ENCODE peak calls at places on chromosomes 16 and 17, in four cellular contexts. G, P, X and L are unnamed samples.

GRCh38 chr16:55475919-55476318 is 3.1 kb upstream of the MMP2 start:
- DNase-seq in G (no peak), P (no peak), X (no peak), L (no peak)

GRCh38 chr17:49076575-49077384 is 55.8 kb upstream of the B4GALNT2 start:
- DNase-seq in G (peak), P (peak), X (peak), L (no peak)

GRCh38 chr17:3724373-3725077 is 822 bp downstream of the HASPIN start:
- DNase-seq in G (no peak), P (no peak), X (no peak), L (no peak)

GRCh38 chr16:29653436-29653835 is 9.6 kb upstream of the SPN start:
- DNase-seq in G (no peak), P (no peak), X (no peak), L (no peak)

GRCh38 chr17:77741109-77741508 is 217.4 kb upstream of the TNRC6C start:
- DNase-seq in G (no peak), P (no peak), X (no peak), L (peak)

GRCh38 chr17:17403899-17404576 is 72.8 kb upstream of the MED9 start:
- DNase-seq in G (no peak), P (no peak), X (peak), L (peak)

GRCh38 chr16:3716831-3717234 is 491 bp downstream of the TRAP1 start:
- DNase-seq in G (no peak), P (peak), X (no peak), L (peak)

GRCh38 chr17:80832266-80832676 is 159.4 kb upstream of the CHMP6 start:
- DNase-seq in G (peak), P (peak), X (no peak), L (peak)

GRCh38 chr16:80806957-80807356 is 2.6 kb upstream of the CDYL2 start:
- DNase-seq in G (no peak), P (peak), X (peak), L (no peak)

GRCh38 chr17:81898029-81898866 is 3.8 kb upstream of the NPB start:
- DNase-seq in G (peak), P (peak), X (no peak), L (no peak)

GRCh38 chr16:85983606-85984005 is 84.6 kb downstream of the IRF8 start:
- DNase-seq in G (no peak), P (no peak), X (no peak), L (no peak)

GRCh38 chr17:41666336-41666680 is 22.4 kb upstream of the EIF1 start:
- DNase-seq in G (peak), P (peak), X (no peak), L (peak)

GRCh38 chr17:27572665-27573064 is 58.3 kb upstream of the LGALS9 start:
- DNase-seq in G (no peak), P (no peak), X (no peak), L (no peak)

GRCh38 chr16:87570938-87571867 is 31.1 kb upstream of the JPH3 start:
- DNase-seq in G (peak), P (peak), X (peak), L (peak)

GRCh38 chr16:2194166-2194834 is 2.1 kb downstream of the CASKIN1 start:
- DNase-seq in G (no peak), P (peak), X (no peak), L (no peak)

GRCh38 chr17:17960500-17961050 is 11.6 kb downstream of the TOM1L2 start:
- DNase-seq in G (no peak), P (no peak), X (no peak), L (no peak)

GRCh38 chr17:57948555-57949420 is 6.4 kb downstream of the CUEDC1 start:
- DNase-seq in G (peak), P (peak), X (no peak), L (no peak)

GRCh38 chr16:11133344-11133921 is 122.6 kb downstream of the SOCS1 start:
- DNase-seq in G (peak), P (peak), X (peak), L (peak)

GRCh38 chr16:64290461-64290860 is 831.4 kb downstream of the CDH11 start:
- DNase-seq in G (no peak), P (no peak), X (no peak), L (no peak)